ENCODE peak calls at places on chromosomes 13 and 19, in seven cellular contexts. V, R, K, N, L, G and T are unnamed samples.

GRCh38 chr13:94825507-94825906 is 113.2 kb upstream of the SOX21 start:
- DNase-seq in N (no peak), L (no peak), V (no peak), R (no peak), G (peak; percentile 13), K (no peak), T (peak; percentile 70)

GRCh38 chr13:82867284-82867683 is 1015.0 kb downstream of the SLITRK1 start:
- DNase-seq in K (no peak), L (no peak), R (no peak), N (no peak), G (no peak), V (no peak), T (no peak)

GRCh38 chr13:75705395-75705794 is 69.3 kb downstream of the LMO7 start:
- DNase-seq in G (no peak), V (no peak), N (no peak), L (no peak), K (no peak), R (no peak), T (no peak)

GRCh38 chr19:49514151-49514550 is 1.7 kb downstream of the FCGRT start:
- DNase-seq in N (no peak), G (no peak), L (no peak), K (no peak), R (no peak), V (no peak), T (no peak)

GRCh38 chr19:1474011-1474764 is 4.8 kb downstream of the C19orf25 start:
- DNase-seq in G (no peak), V (no peak), L (no peak), K (no peak), N (no peak), R (no peak), T (peak; percentile 71)

GRCh38 chr13:72061613-72062012 is 194.6 kb upstream of the DACH1 start:
- DNase-seq in K (no peak), N (no peak), V (no peak), L (no peak), R (no peak), G (no peak), T (no peak)

GRCh38 chr19:48745208-48745995 is 1.3 kb downstream of the IZUMO1 start:
- DNase-seq in R (peak; percentile 48), G (peak; percentile 56), K (peak; percentile 40), N (no peak), V (peak; percentile 53), L (peak; percentile 56), T (peak; percentile 60)

GRCh38 chr19:54189020-54189667 is at the start of gene MBOAT7:
- DNase-seq in R (no peak), G (no peak), K (no peak), V (no peak), N (no peak), L (peak; percentile 88), T (no peak)

GRCh38 chr13:27027086-27027667 is 144.4 kb downstream of the USP12 start:
- DNase-seq in L (no peak), R (no peak), G (no peak), V (no peak), K (no peak), N (no peak), T (no peak)

GRCh38 chr13:25181597-25181996 is 9.5 kb upstream of the AMER2 start:
- DNase-seq in G (no peak), L (no peak), N (no peak), K (no peak), V (no peak), R (no peak), T (no peak)

GRCh38 chr13:71525004-71525403 is 342.0 kb downstream of the DACH1 start:
- DNase-seq in N (no peak), K (no peak), L (no peak), V (no peak), G (no peak), R (no peak), T (no peak)

GRCh38 chr19:6774821-6775707 is 2.6 kb downstream of the VAV1 start:
- DNase-seq in N (no peak), K (no peak), G (no peak), R (no peak), L (no peak), V (no peak), T (no peak)